ENCODE peak calls at places on chromosome 11, in ten cellular contexts. One of them, this sample, is unnamed.

GRCh38 chr11:43788394-43788793 is 92.2 kb upstream of the ALKBH3 start:
- DNase-seq in astrocyte of the spinal cord: no peak
- DNase-seq in cardiac muscle cell: no peak
- DNase-seq in GM20000: no peak
- DNase-seq in neural crest cell: no peak
- DNase-seq in GM23338: no peak
- DNase-seq in heart left ventricle: no peak
- DNase-seq in AG09309: no peak
- DNase-seq in IMR-90: no peak
- DNase-seq in dorsolateral prefrontal cortex: no peak
- DNase-seq in this sample: no peak

GRCh38 chr11:111937859-111938258 is 716 bp downstream of the DIXDC1 start:
- DNase-seq in astrocyte of the spinal cord: peak
- DNase-seq in cardiac muscle cell: no peak
- DNase-seq in GM20000: no peak
- DNase-seq in neural crest cell: no peak
- DNase-seq in GM23338: peak
- DNase-seq in heart left ventricle: no peak
- DNase-seq in AG09309: no peak
- DNase-seq in IMR-90: no peak
- DNase-seq in dorsolateral prefrontal cortex: no peak
- DNase-seq in this sample: peak

GRCh38 chr11:30914143-30914762 is 328.1 kb upstream of the MPPED2 start:
- DNase-seq in astrocyte of the spinal cord: peak
- DNase-seq in cardiac muscle cell: peak
- DNase-seq in GM20000: peak
- DNase-seq in neural crest cell: peak
- DNase-seq in GM23338: peak
- DNase-seq in heart left ventricle: peak
- DNase-seq in AG09309: no peak
- DNase-seq in IMR-90: peak
- DNase-seq in dorsolateral prefrontal cortex: peak
- DNase-seq in this sample: peak

GRCh38 chr11:124950606-124951330 is 3.2 kb upstream of the CCDC15 start:
- DNase-seq in astrocyte of the spinal cord: no peak
- DNase-seq in cardiac muscle cell: no peak
- DNase-seq in GM20000: no peak
- DNase-seq in neural crest cell: no peak
- DNase-seq in GM23338: no peak
- DNase-seq in heart left ventricle: no peak
- DNase-seq in AG09309: no peak
- DNase-seq in IMR-90: no peak
- DNase-seq in dorsolateral prefrontal cortex: no peak
- DNase-seq in this sample: no peak

GRCh38 chr11:43852057-43852636 is 28.5 kb upstream of the ALKBH3 start:
- DNase-seq in astrocyte of the spinal cord: peak
- DNase-seq in cardiac muscle cell: peak
- DNase-seq in GM20000: peak
- DNase-seq in neural crest cell: peak
- DNase-seq in GM23338: peak
- DNase-seq in heart left ventricle: peak
- DNase-seq in AG09309: peak
- DNase-seq in IMR-90: peak
- DNase-seq in dorsolateral prefrontal cortex: peak
- DNase-seq in this sample: peak

GRCh38 chr11:126963603-126964353 is 36.8 kb downstream of the KIRREL3 start:
- DNase-seq in astrocyte of the spinal cord: peak
- DNase-seq in cardiac muscle cell: no peak
- DNase-seq in GM20000: no peak
- DNase-seq in neural crest cell: no peak
- DNase-seq in GM23338: no peak
- DNase-seq in heart left ventricle: no peak
- DNase-seq in AG09309: no peak
- DNase-seq in IMR-90: peak
- DNase-seq in dorsolateral prefrontal cortex: no peak
- DNase-seq in this sample: no peak

GRCh38 chr11:60897496-60897895 is 8.9 kb downstream of the PRPF19 start:
- DNase-seq in astrocyte of the spinal cord: no peak
- DNase-seq in cardiac muscle cell: no peak
- DNase-seq in GM20000: no peak
- DNase-seq in neural crest cell: no peak
- DNase-seq in GM23338: no peak
- DNase-seq in heart left ventricle: no peak
- DNase-seq in AG09309: no peak
- DNase-seq in IMR-90: no peak
- DNase-seq in dorsolateral prefrontal cortex: no peak
- DNase-seq in this sample: no peak

GRCh38 chr11:33941637-33942160 is 49.8 kb upstream of the LMO2 start:
- DNase-seq in astrocyte of the spinal cord: peak
- DNase-seq in cardiac muscle cell: peak
- DNase-seq in GM20000: peak
- DNase-seq in neural crest cell: no peak
- DNase-seq in GM23338: no peak
- DNase-seq in heart left ventricle: peak
- DNase-seq in AG09309: no peak
- DNase-seq in IMR-90: no peak
- DNase-seq in dorsolateral prefrontal cortex: no peak
- DNase-seq in this sample: no peak

GRCh38 chr11:2250485-2250884 is 19.9 kb downstream of the ASCL2 start:
- DNase-seq in astrocyte of the spinal cord: no peak
- DNase-seq in cardiac muscle cell: no peak
- DNase-seq in GM20000: no peak
- DNase-seq in neural crest cell: no peak
- DNase-seq in GM23338: no peak
- DNase-seq in heart left ventricle: no peak
- DNase-seq in AG09309: no peak
- DNase-seq in IMR-90: no peak
- DNase-seq in dorsolateral prefrontal cortex: no peak
- DNase-seq in this sample: no peak

GRCh38 chr11:117488996-117489952 is 161.6 kb downstream of the CEP164 start:
- DNase-seq in astrocyte of the spinal cord: no peak
- DNase-seq in cardiac muscle cell: no peak
- DNase-seq in GM20000: no peak
- DNase-seq in neural crest cell: no peak
- DNase-seq in GM23338: no peak
- DNase-seq in heart left ventricle: peak
- DNase-seq in AG09309: no peak
- DNase-seq in IMR-90: no peak
- DNase-seq in dorsolateral prefrontal cortex: no peak
- DNase-seq in this sample: no peak
- TF ChIP-seq CTCF in astrocyte of the spinal cord: no peak
- TF ChIP-seq CTCF in cardiac muscle cell: no peak
- TF ChIP-seq CTCF in GM20000: no peak
- TF ChIP-seq CTCF in neural crest cell: no peak
- TF ChIP-seq CTCF in GM23338: no peak
- TF ChIP-seq CTCF in heart left ventricle: no peak
- TF ChIP-seq CTCF in AG09309: no peak
- TF ChIP-seq CTCF in IMR-90: no peak
- TF ChIP-seq CTCF in dorsolateral prefrontal cortex: no peak
- TF ChIP-seq CTCF in this sample: no peak

DNA sequence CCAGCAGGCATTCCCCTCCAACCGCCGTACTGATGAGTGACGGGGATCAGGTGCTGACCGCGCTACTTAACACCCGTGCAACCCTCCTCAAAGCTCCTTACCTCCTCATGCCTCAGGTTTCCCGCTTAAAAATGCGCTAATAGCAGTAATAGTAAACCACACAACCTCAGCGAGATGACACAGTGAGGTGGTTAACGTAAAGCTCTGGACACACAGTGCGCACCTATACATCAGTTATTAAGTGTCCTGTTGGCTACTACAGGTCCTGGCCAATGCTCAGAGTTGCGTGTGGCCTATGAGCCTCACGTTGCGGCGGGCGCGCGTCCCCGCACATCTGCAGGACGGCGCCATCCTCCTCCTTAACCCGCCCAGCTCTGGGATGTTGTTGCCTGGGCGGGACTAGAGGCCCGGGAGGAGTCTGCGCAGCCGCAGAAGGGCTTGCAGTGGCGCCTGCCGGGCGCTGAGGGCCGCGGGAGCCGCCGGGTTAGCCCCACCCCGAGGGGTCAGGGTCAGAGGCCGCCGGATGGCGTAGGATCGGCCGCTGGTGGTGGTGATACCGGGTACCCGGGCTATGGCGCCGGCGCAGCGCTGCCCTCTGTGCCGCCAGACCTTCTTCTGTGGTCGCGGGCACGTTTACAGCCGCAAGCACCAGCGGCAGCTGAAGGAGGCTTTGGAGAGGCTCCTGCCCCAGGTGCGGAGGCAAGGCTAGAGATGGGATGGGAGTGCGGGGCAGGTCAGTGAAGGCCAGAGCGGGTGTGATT is at the start of gene CENATAC:
- DNase-seq in astrocyte of the spinal cord: peak
- DNase-seq in cardiac muscle cell: peak
- DNase-seq in GM20000: peak
- DNase-seq in neural crest cell: peak
- DNase-seq in GM23338: peak
- DNase-seq in heart left ventricle: peak
- DNase-seq in AG09309: peak
- DNase-seq in IMR-90: peak
- DNase-seq in dorsolateral prefrontal cortex: peak
- DNase-seq in this sample: peak
- TF ChIP-seq CTCF in astrocyte of the spinal cord: no peak
- TF ChIP-seq CTCF in cardiac muscle cell: no peak
- TF ChIP-seq CTCF in GM20000: no peak
- TF ChIP-seq CTCF in neural crest cell: no peak
- TF ChIP-seq CTCF in GM23338: no peak
- TF ChIP-seq CTCF in heart left ventricle: no peak
- TF ChIP-seq CTCF in AG09309: no peak
- TF ChIP-seq CTCF in IMR-90: peak
- TF ChIP-seq CTCF in dorsolateral prefrontal cortex: peak
- TF ChIP-seq CTCF in this sample: no peak

DNA sequence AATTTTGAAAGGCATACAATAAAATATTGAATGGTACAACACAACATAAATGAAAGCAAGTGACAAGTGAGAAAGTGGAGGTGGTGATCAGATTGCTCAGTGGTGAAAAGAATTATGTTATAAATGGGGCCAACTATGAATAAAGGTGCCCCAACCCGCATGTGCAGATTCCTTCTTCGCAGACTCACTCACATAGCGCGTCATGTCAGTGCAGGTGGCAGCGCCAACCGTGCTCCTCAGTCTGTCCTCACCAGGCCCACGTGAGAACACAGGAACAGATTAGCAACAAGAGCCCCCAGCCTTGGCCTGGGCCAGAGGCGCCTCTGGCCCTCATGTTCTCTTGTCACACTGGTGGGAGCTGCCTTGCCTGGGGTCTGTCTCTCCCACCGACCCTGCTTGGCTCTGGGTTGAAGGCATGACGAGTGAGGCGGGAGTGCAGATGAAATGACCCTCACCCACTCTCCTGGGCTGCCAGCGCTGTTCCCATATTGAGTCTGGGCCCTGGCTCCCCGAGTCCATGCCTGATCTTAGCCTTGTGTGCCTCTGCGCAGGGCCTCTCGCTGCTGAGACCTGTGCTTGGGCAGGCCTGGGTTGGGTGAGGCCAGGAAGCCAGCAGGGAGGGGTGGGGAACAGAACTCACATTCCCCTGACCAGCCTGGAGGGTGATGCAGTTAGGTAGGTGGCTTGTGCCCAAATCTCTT is 6.4 kb downstream of the ATG16L2 start:
- DNase-seq in astrocyte of the spinal cord: no peak
- DNase-seq in cardiac muscle cell: no peak
- DNase-seq in GM20000: no peak
- DNase-seq in neural crest cell: no peak
- DNase-seq in GM23338: no peak
- DNase-seq in heart left ventricle: no peak
- DNase-seq in AG09309: no peak
- DNase-seq in IMR-90: no peak
- DNase-seq in dorsolateral prefrontal cortex: no peak
- DNase-seq in this sample: no peak
- TF ChIP-seq CTCF in astrocyte of the spinal cord: no peak
- TF ChIP-seq CTCF in cardiac muscle cell: no peak
- TF ChIP-seq CTCF in GM20000: no peak
- TF ChIP-seq CTCF in neural crest cell: no peak
- TF ChIP-seq CTCF in GM23338: no peak
- TF ChIP-seq CTCF in heart left ventricle: no peak
- TF ChIP-seq CTCF in AG09309: no peak
- TF ChIP-seq CTCF in IMR-90: no peak
- TF ChIP-seq CTCF in dorsolateral prefrontal cortex: no peak
- TF ChIP-seq CTCF in this sample: no peak

GRCh38 chr11:62266558-62266957 is 3.4 kb upstream of the SCGB2A2 start:
- DNase-seq in astrocyte of the spinal cord: no peak
- DNase-seq in cardiac muscle cell: no peak
- DNase-seq in GM20000: no peak
- DNase-seq in neural crest cell: no peak
- DNase-seq in GM23338: no peak
- DNase-seq in heart left ventricle: no peak
- DNase-seq in AG09309: no peak
- DNase-seq in IMR-90: peak
- DNase-seq in dorsolateral prefrontal cortex: no peak
- DNase-seq in this sample: no peak

GRCh38 chr11:62267576-62267975 is 2.4 kb upstream of the SCGB2A2 start:
- DNase-seq in astrocyte of the spinal cord: no peak
- DNase-seq in cardiac muscle cell: no peak
- DNase-seq in GM20000: no peak
- DNase-seq in neural crest cell: no peak
- DNase-seq in GM23338: no peak
- DNase-seq in heart left ventricle: no peak
- DNase-seq in AG09309: no peak
- DNase-seq in IMR-90: no peak
- DNase-seq in dorsolateral prefrontal cortex: no peak
- DNase-seq in this sample: no peak

GRCh38 chr11:62267050-62267449 is 2.9 kb upstream of the SCGB2A2 start:
- DNase-seq in astrocyte of the spinal cord: no peak
- DNase-seq in cardiac muscle cell: no peak
- DNase-seq in GM20000: no peak
- DNase-seq in neural crest cell: no peak
- DNase-seq in GM23338: no peak
- DNase-seq in heart left ventricle: no peak
- DNase-seq in AG09309: no peak
- DNase-seq in IMR-90: no peak
- DNase-seq in dorsolateral prefrontal cortex: no peak
- DNase-seq in this sample: no peak

GRCh38 chr11:62273284-62273683 is 3.3 kb downstream of the SCGB2A2 start:
- DNase-seq in astrocyte of the spinal cord: no peak
- DNase-seq in cardiac muscle cell: no peak
- DNase-seq in GM20000: no peak
- DNase-seq in neural crest cell: no peak
- DNase-seq in GM23338: no peak
- DNase-seq in heart left ventricle: no peak
- DNase-seq in AG09309: no peak
- DNase-seq in IMR-90: no peak
- DNase-seq in dorsolateral prefrontal cortex: no peak
- DNase-seq in this sample: no peak

DNA sequence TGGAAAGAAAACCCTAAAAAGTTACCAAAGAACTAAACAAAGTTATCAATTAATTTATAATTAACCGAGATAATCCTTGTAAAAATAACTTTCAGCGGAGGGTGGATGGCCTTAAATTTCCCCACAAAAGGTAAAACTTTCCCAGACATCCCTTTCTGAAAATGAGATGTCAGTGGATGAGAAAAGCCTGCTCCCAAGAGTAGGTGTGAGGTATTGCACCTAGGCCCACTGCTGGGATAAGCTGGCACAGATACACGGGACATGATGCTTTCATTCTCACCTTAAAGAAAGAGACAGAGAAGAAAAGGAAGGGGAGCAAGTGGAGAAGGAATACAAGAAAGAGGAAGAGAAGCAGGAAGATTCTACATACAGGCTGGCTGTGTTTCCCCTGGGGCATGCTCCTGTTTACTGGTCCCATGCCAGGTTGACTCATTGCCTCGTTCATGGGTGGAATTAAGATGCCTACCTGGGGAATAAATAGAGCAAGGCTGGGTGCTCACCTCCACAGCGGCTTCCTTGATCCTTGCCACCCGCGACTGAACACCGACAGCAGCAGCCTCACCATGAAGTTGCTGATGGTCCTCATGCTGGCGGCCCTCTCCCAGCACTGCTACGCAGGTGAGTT is at the start of gene SCGB2A2:
- DNase-seq in astrocyte of the spinal cord: no peak
- DNase-seq in cardiac muscle cell: no peak
- DNase-seq in GM20000: no peak
- DNase-seq in neural crest cell: no peak
- DNase-seq in GM23338: peak
- DNase-seq in heart left ventricle: no peak
- DNase-seq in AG09309: no peak
- DNase-seq in IMR-90: no peak
- DNase-seq in dorsolateral prefrontal cortex: no peak
- DNase-seq in this sample: no peak
- TF ChIP-seq CTCF in astrocyte of the spinal cord: no peak
- TF ChIP-seq CTCF in cardiac muscle cell: peak
- TF ChIP-seq CTCF in GM20000: no peak
- TF ChIP-seq CTCF in neural crest cell: peak
- TF ChIP-seq CTCF in GM23338: peak
- TF ChIP-seq CTCF in heart left ventricle: no peak
- TF ChIP-seq CTCF in AG09309: peak
- TF ChIP-seq CTCF in IMR-90: no peak
- TF ChIP-seq CTCF in dorsolateral prefrontal cortex: no peak
- TF ChIP-seq CTCF in this sample: no peak